ENCODE peak calls at places on chromosomes 3 and 15, in eight cellular contexts. B is EL; W is activated T-cell treated with anti-CD3 and anti-CD28 coated beads, Interleukin-2, amount 50 U/mL, for 72 hours; Z is pancreas; E is stomach; R is AG09309; N is AG09319; P is ovary. V is an unnamed sample.

GRCh38 chr15:56968821-56969220 is 50.4 kb downstream of the TCF12 start:
- DNase-seq in B (no peak), W (no peak), Z (no peak), E (no peak), R (no peak), N (no peak), P (no peak), V (no peak)

GRCh38 chr15:100334015-100334414 is 7.8 kb downstream of the ADAMTS17 start:
- DNase-seq in B (no peak), W (no peak), Z (no peak), E (no peak), R (no peak), N (no peak), P (no peak), V (no peak)

GRCh38 chr3:141343824-141344223 is 24.5 kb upstream of the ZBTB38 start:
- DNase-seq in B (no peak), W (no peak), Z (no peak), E (no peak), R (no peak), N (no peak), P (no peak), V (no peak)

GRCh38 chr3:146125946-146126345 is 35.0 kb downstream of the PLOD2 start:
- DNase-seq in B (peak; percentile 82), W (no peak), Z (no peak), E (no peak), R (peak; percentile 86), N (peak; percentile 79), P (no peak), V (no peak)

GRCh38 chr3:171306631-171307030 is 153.6 kb downstream of the TNIK start:
- DNase-seq in B (peak; percentile 91), W (no peak), Z (no peak), E (peak; percentile 30), R (peak; percentile 89), N (peak; percentile 80), P (peak; percentile 41), V (peak; percentile 81)

GRCh38 chr3:44400771-44401170 is 62.2 kb downstream of the TCAIM start:
- DNase-seq in B (no peak), W (no peak), Z (no peak), E (no peak), R (no peak), N (no peak), P (no peak), V (no peak)

GRCh38 chr3:54818942-54819341 is 108.9 kb downstream of the LRTM1 start:
- DNase-seq in B (no peak), W (no peak), Z (no peak), E (no peak), R (peak; percentile 10), N (no peak), P (no peak), V (no peak)

GRCh38 chr3:3560566-3561336 is 238.5 kb upstream of the LRRN1 start:
- DNase-seq in B (no peak), W (no peak), Z (no peak), E (no peak), R (no peak), N (no peak), P (no peak), V (peak; percentile 9)

GRCh38 chr15:67998599-67999122 is 55.5 kb upstream of the PIAS1 start:
- DNase-seq in B (peak; percentile 82), W (no peak), Z (peak; percentile 64), E (peak; percentile 76), R (peak; percentile 31), N (no peak), P (no peak), V (peak; percentile 28)

GRCh38 chr15:51751687-51752683 is 588 bp downstream of the TMOD2 start:
- DNase-seq in B (peak; percentile 49), W (no peak), Z (peak; percentile 65), E (peak; percentile 33), R (no peak), N (no peak), P (peak; percentile 32), V (peak; percentile 57)

GRCh38 chr3:94063497-94064119 is 747 bp downstream of the NSUN3 start:
- DNase-seq in B (peak; percentile 23), W (no peak), Z (no peak), E (no peak), R (no peak), N (no peak), P (no peak), V (no peak)

GRCh38 chr15:63313866-63314265 is 36.5 kb downstream of the APH1B start:
- DNase-seq in B (no peak), W (no peak), Z (no peak), E (no peak), R (no peak), N (no peak), P (no peak), V (no peak)

GRCh38 chr15:69587731-69588130 is 135.1 kb downstream of the RPLP1 start:
- DNase-seq in B (no peak), W (no peak), Z (no peak), E (no peak), R (no peak), N (no peak), P (no peak), V (no peak)